ENCODE peak calls at places on chromosomes 1 and 21, in five cellular contexts. K is psoas muscle, W is AG04449, U is astrocyte of the spinal cord, H is GM23338. R is an unnamed sample.

GRCh38 chr1:9589144-9589718 is 520 bp downstream of the TMEM201 start:
- DNase-seq in K (no peak), H (no peak), U (peak; percentile 36), W (no peak), R (peak; percentile 84)

GRCh38 chr1:197782719-197783328 is 7.5 kb upstream of the DENND1B start:
- DNase-seq in W (no peak), H (no peak), U (no peak), K (no peak), R (no peak)

GRCh38 chr1:4090976-4091660 is 191.0 kb upstream of the C1orf174 start:
- DNase-seq in K (no peak), W (no peak), U (no peak), H (no peak), R (no peak)

GRCh38 chr1:226872455-226872854 is 2.0 kb downstream of the PSEN2 start:
- DNase-seq in W (no peak), U (peak; percentile 42), K (no peak), H (no peak), R (no peak)

GRCh38 chr21:43881283-43881682 is 16.3 kb downstream of the AGPAT3 start:
- DNase-seq in W (no peak), U (no peak), H (no peak), K (no peak), R (peak; percentile 11)

GRCh38 chr1:209736467-209737117 is 19.3 kb upstream of the TRAF3IP3 start:
- DNase-seq in H (no peak), K (no peak), U (no peak), W (no peak), R (no peak)

GRCh38 chr1:40634901-40635655 is 30.4 kb downstream of the RIMS3 start:
- DNase-seq in K (no peak), H (no peak), U (peak; percentile 10), W (no peak), R (no peak)

GRCh38 chr21:34009193-34009592 is 64.2 kb upstream of the MRPS6 start:
- DNase-seq in K (no peak), U (no peak), H (no peak), W (no peak), R (no peak)

GRCh38 chr1:173503391-173503790 is 26.3 kb downstream of the PRDX6 start:
- DNase-seq in W (no peak), H (no peak), K (no peak), U (no peak), R (no peak)

GRCh38 chr1:201320168-201320842 is 37.0 kb downstream of the PKP1 start:
- DNase-seq in H (no peak), K (no peak), W (no peak), U (no peak), R (peak; percentile 20)

GRCh38 chr1:208177656-208178055 is 66.5 kb downstream of the PLXNA2 start:
- DNase-seq in K (no peak), H (peak; percentile 49), U (no peak), W (no peak), R (no peak)

GRCh38 chr21:17903029-17903806 is 84.1 kb upstream of the C21orf91 start:
- DNase-seq in W (no peak), H (peak; percentile 39), U (peak; percentile 65), K (no peak), R (no peak)

GRCh38 chr1:6357243-6357929 is 36.2 kb downstream of the ACOT7 start:
- DNase-seq in K (no peak), W (no peak), H (peak; percentile 74), U (no peak), R (no peak)

GRCh38 chr1:221141059-221141458 is 261.8 kb downstream of the HLX start:
- DNase-seq in W (no peak), K (no peak), H (no peak), U (no peak), R (no peak)

GRCh38 chr1:166839600-166840308 is 479 bp downstream of the POGK start:
- DNase-seq in K (peak; percentile 81), U (peak; percentile 20), W (no peak), H (peak; percentile 68), R (peak; percentile 92)

GRCh38 chr1:168772428-168772827 is 43.4 kb upstream of the DPT start:
- DNase-seq in K (no peak), W (no peak), H (no peak), U (no peak), R (no peak)

GRCh38 chr1:234698624-234699023 is 88.6 kb upstream of the IRF2BP2 start:
- DNase-seq in H (no peak), W (no peak), K (no peak), U (no peak), R (no peak)

GRCh38 chr1:204151562-204152309 is at the start of gene ETNK2:
- DNase-seq in K (peak; percentile 78), W (no peak), H (peak; percentile 65), U (peak; percentile 53), R (peak; percentile 66)

GRCh38 chr1:164772635-164773034 is 213.7 kb downstream of the PBX1 start:
- DNase-seq in H (no peak), K (peak; percentile 87), U (peak; percentile 91), W (peak; percentile 73), R (peak; percentile 81)

GRCh38 chr1:205934788-205935187 is 8.5 kb downstream of the SLC26A9 start:
- DNase-seq in H (no peak), K (no peak), U (no peak), W (no peak), R (no peak)

GRCh38 chr1:4513326-4514114 is 140.9 kb upstream of the AJAP1 start:
- DNase-seq in K (no peak), U (no peak), H (no peak), W (no peak), R (no peak)

GRCh38 chr1:24957016-24957807 is 27.1 kb upstream of the RUNX3 start:
- DNase-seq in K (no peak), U (no peak), W (no peak), H (no peak), R (no peak)

GRCh38 chr1:201466492-201466891 is 2.5 kb downstream of the PHLDA3 start:
- DNase-seq in K (no peak), H (no peak), U (no peak), W (no peak), R (no peak)

GRCh38 chr1:10686404-10687040 is 109.9 kb downstream of the CASZ1 start:
- DNase-seq in W (no peak), U (no peak), H (no peak), K (no peak), R (no peak)

GRCh38 chr1:246875041-246876026 is 56.4 kb downstream of the AHCTF1 start:
- DNase-seq in U (peak; percentile 65), K (no peak), W (peak; percentile 49), H (no peak), R (no peak)

GRCh38 chr1:47485817-47486216 is 48.0 kb downstream of the FOXD2 start:
- DNase-seq in W (no peak), K (no peak), H (no peak), U (no peak), R (no peak)

GRCh38 chr1:24906760-24907490 is 23.2 kb downstream of the RUNX3 start:
- DNase-seq in U (no peak), H (no peak), W (no peak), K (no peak), R (peak; percentile 13)

GRCh38 chr1:35763211-35763610 is 6.6 kb downstream of the CLSPN start:
- DNase-seq in W (no peak), H (no peak), K (no peak), U (no peak), R (no peak)

GRCh38 chr21:44337941-44338895 is 972 bp downstream of the CFAP410 start:
- DNase-seq in W (peak; percentile 5), H (peak; percentile 85), K (peak; percentile 84), U (peak; percentile 47), R (peak; percentile 88)

GRCh38 chr1:201226178-201226514 is 35.5 kb downstream of the IGFN1 start:
- DNase-seq in H (no peak), U (no peak), K (no peak), W (no peak), R (no peak)

GRCh38 chr21:31520506-31521163 is 138.9 kb upstream of the SOD1 start:
- DNase-seq in U (peak; percentile 81), W (peak; percentile 63), K (no peak), H (no peak), R (no peak)

GRCh38 chr1:203065191-203065590 is 20.6 kb downstream of the MYOG start:
- DNase-seq in U (no peak), K (peak; percentile 72), H (no peak), W (no peak), R (no peak)

GRCh38 chr1:236154126-236154525 is 11.8 kb downstream of the GPR137B start:
- DNase-seq in W (no peak), H (no peak), K (no peak), U (no peak), R (peak; percentile 65)

GRCh38 chr1:236150291-236150940 is 8.1 kb downstream of the GPR137B start:
- DNase-seq in U (no peak), W (no peak), K (no peak), H (no peak), R (peak; percentile 61)

GRCh38 chr1:236150972-236151371 is 8.6 kb downstream of the GPR137B start:
- DNase-seq in K (no peak), U (no peak), W (no peak), H (no peak), R (no peak)

GRCh38 chr1:236149696-236150228 is 7.4 kb downstream of the GPR137B start:
- DNase-seq in W (no peak), K (no peak), U (no peak), H (no peak), R (no peak)

GRCh38 chr1:236151739-236152424 is 9.5 kb downstream of the GPR137B start:
- DNase-seq in H (no peak), K (no peak), U (no peak), W (no peak), R (no peak)
- H3K4me3 ChIP-seq in H (no peak overlapping the region), K (no peak overlapping the region), U (no peak overlapping the region), W (no peak overlapping the region), R (no peak overlapping the region)

GRCh38 chr1:155919801-155920200 is 8.7 kb upstream of the RIT1 start:
- DNase-seq in W (no peak), H (no peak), K (no peak), U (no peak), R (no peak)
- H3K4me3 ChIP-seq in W (no peak overlapping the region), H (no peak overlapping the region), K (no peak overlapping the region), U (no peak overlapping the region), R (no peak overlapping the region)

GRCh38 chr1:27961646-27962221 is 2.0 kb downstream of the XKR8 start:
- DNase-seq in K (no peak), H (peak; percentile 37), U (no peak), W (no peak), R (no peak)
- H3K4me3 ChIP-seq in K (no peak overlapping the region), H (no peak overlapping the region), U (no peak overlapping the region), W (peak overlapping the region; percentile 76), R (no peak overlapping the region)

GRCh38 chr1:145918992-145919939 is 749 bp upstream of the PEX11B start:
- DNase-seq in U (peak; percentile 52), K (peak; percentile 86), W (no peak), H (peak; percentile 60), R (peak; percentile 95)
- H3K4me3 ChIP-seq in U (peak overlapping the region; percentile 84), K (peak overlapping the region; percentile 98), W (peak overlapping the region; percentile 95), H (peak overlapping the region; percentile 84), R (peak overlapping the region; percentile 85)

GRCh38 chr1:37752583-37753471 is 12.1 kb downstream of the EPHA10 start:
- DNase-seq in U (no peak), K (no peak), W (no peak), H (peak; percentile 62), R (no peak)

GRCh38 chr1:37755290-37755689 is 9.6 kb downstream of the EPHA10 start:
- DNase-seq in H (no peak), W (no peak), K (no peak), U (no peak), R (no peak)

GRCh38 chr1:37753473-37754321 is 11.2 kb downstream of the EPHA10 start:
- DNase-seq in W (no peak), H (peak; percentile 62), U (no peak), K (no peak), R (no peak)

GRCh38 chr1:37748563-37748962 is 16.4 kb downstream of the EPHA10 start:
- DNase-seq in K (no peak), H (no peak), W (no peak), U (no peak), R (no peak)

GRCh38 chr1:37752213-37752582 is 12.7 kb downstream of the EPHA10 start:
- DNase-seq in K (no peak), U (no peak), W (no peak), H (no peak), R (no peak)
- H3K4me3 ChIP-seq in K (peak overlapping the region; percentile 25), U (no peak overlapping the region), W (no peak overlapping the region), H (peak overlapping the region; percentile 61), R (peak overlapping the region; percentile 15)